ENCODE peak calls at places on chromosomes 11 and 22, in seven cellular contexts. K, A, J, B, X, I and Q are unnamed samples.

GRCh38 chr11:72014761-72015320 is 16.1 kb downstream of the IL18BP start:
- DNase-seq in I (no peak), X (no peak), J (peak; percentile 34), B (no peak), K (no peak), A (no peak), Q (no peak)

GRCh38 chr22:41966607-41967240 is 2.5 kb upstream of the SEPTIN3 start:
- DNase-seq in A (peak; percentile 40), I (peak; percentile 48), K (no peak), X (peak; percentile 63), J (peak; percentile 98), B (peak; percentile 93), Q (peak; percentile 74)

GRCh38 chr22:32544953-32545558 is 70.4 kb downstream of the FBXO7 start:
- DNase-seq in B (peak; percentile 49), K (no peak), I (no peak), A (no peak), X (no peak), J (peak; percentile 71), Q (no peak)

GRCh38 chr22:19597399-19597735 is 73.2 kb upstream of the CLDN5 start:
- DNase-seq in K (no peak), J (no peak), B (no peak), A (no peak), I (no peak), X (no peak), Q (peak; percentile 24)

GRCh38 chr11:104339383-104339831 is 175.5 kb upstream of the PDGFD start:
- DNase-seq in J (no peak), X (no peak), I (no peak), B (no peak), K (no peak), A (no peak), Q (no peak)

GRCh38 chr11:94521684-94522083 is 9.4 kb downstream of the C11orf97 start:
- DNase-seq in I (no peak), A (no peak), J (no peak), B (peak; percentile 33), K (no peak), X (no peak), Q (peak; percentile 26)

GRCh38 chr11:27013741-27014415 is 20.0 kb downstream of the FIBIN start:
- DNase-seq in J (no peak), A (no peak), B (peak; percentile 33), K (no peak), X (no peak), I (no peak), Q (no peak)

GRCh38 chr11:407651-408080 is 7.1 kb downstream of the SIGIRR start:
- DNase-seq in I (no peak), B (no peak), A (no peak), K (no peak), X (no peak), J (no peak), Q (no peak)

GRCh38 chr11:96543177-96543576 is 153.4 kb downstream of the JRKL start:
- DNase-seq in B (no peak), J (no peak), K (no peak), I (no peak), X (no peak), A (no peak), Q (no peak)

GRCh38 chr22:50530280-50530856 is 556 bp upstream of the TYMP start:
- DNase-seq in J (peak; percentile 94), A (peak; percentile 48), I (peak; percentile 88), B (peak; percentile 87), X (peak; percentile 74), K (no peak), Q (peak; percentile 84)

GRCh38 chr22:48444320-48445112 is 1383.2 kb downstream of the BRD1 start:
- DNase-seq in B (no peak), X (peak; percentile 43), A (no peak), J (no peak), I (no peak), K (no peak), Q (no peak)

GRCh38 chr11:86592659-86593451 is 79.6 kb downstream of the ME3 start:
- DNase-seq in A (no peak), B (peak; percentile 97), J (no peak), X (peak; percentile 68), K (no peak), I (peak; percentile 75), Q (peak; percentile 61)

GRCh38 chr11:15117751-15118150 is 3.0 kb downstream of the INSC start:
- DNase-seq in X (no peak), K (peak; percentile 54), J (peak; percentile 71), B (no peak), I (no peak), A (no peak), Q (no peak)

GRCh38 chr11:20443596-20443995 is 56.1 kb downstream of the PRMT3 start:
- DNase-seq in B (peak; percentile 29), X (no peak), K (no peak), J (peak; percentile 1), I (no peak), A (no peak), Q (no peak)

GRCh38 chr11:66069715-66070603 is at the start of gene PACS1:
- DNase-seq in J (peak; percentile 99), I (peak; percentile 76), B (peak; percentile 92), A (peak; percentile 73), K (peak; percentile 53), X (peak; percentile 90), Q (peak; percentile 95)

GRCh38 chr11:93622043-93622442 is 39.4 kb upstream of the CEP295 start:
- DNase-seq in I (no peak), X (no peak), B (no peak), J (no peak), K (no peak), A (no peak), Q (no peak)

GRCh38 chr11:78666675-78667129 is 92.0 kb upstream of the NARS2 start:
- DNase-seq in J (peak; percentile 85), B (peak; percentile 70), K (no peak), A (no peak), I (no peak), X (no peak), Q (no peak)

GRCh38 chr11:11163256-11163655 is 189.8 kb downstream of the CSNK2A3 start:
- DNase-seq in X (no peak), I (no peak), J (peak; percentile 51), B (peak; percentile 42), K (no peak), A (no peak), Q (no peak)

GRCh38 chr11:1559103-1559951 is 12.7 kb downstream of the DUSP8 start:
- DNase-seq in K (no peak), J (peak; percentile 100), I (peak; percentile 95), X (no peak), B (peak; percentile 81), A (peak; percentile 75), Q (peak; percentile 38)

GRCh38 chr11:19234428-19234827 is 6.3 kb downstream of the E2F8 start:
- DNase-seq in B (no peak), X (no peak), J (no peak), K (no peak), I (no peak), A (no peak), Q (no peak)

DNA sequence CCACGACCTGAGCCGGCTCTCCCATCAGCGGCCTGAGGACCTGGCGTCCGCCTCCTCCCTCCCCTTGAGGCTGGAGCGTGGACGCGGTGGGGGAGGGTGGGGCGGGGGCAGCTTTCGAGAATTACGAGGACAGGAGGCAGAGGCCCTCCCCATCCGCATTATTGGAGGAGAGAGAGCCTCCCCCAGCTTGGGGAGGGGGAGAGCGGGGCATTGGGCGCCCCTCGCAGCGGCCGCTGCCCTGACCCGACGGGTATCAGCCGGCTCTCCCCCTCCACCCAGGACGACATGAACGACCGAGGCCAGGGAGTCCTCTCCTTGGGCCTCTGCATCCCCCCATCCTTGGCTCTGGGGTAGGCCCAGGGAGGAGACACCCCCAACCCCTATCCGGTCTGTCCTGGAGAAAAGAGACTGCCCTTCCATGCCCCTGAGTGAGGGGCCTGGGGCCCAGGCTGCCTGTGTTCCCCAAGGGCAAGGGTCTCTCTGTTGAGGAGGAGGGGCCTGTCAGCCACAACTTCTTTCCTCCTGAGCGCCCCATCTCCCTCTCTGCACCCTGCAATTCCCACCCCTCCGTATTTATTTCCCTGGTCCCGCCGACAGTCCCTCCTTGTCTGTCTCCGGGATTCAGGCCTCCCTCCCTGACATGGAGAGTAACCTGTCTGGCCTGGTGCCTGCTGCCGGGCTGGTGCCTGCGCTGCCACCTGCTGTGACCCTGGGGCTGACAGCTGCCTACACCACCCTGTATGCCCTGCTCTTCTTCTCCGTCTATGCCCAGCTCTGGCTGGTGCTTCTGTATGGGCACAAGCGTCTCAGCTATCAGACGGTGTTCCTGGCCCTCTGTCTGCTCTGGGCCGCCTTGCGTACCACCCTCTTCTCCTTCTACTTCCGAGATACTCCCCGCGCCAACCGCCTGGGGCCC is 495 bp downstream of the GPR137 start:
- DNase-seq in B (no peak), I (peak; percentile 46), A (no peak), X (no peak), K (no peak), J (peak; percentile 73), Q (no peak)
- TF ChIP-seq CTCF in B (no peak), I (no peak), A (no peak), X (peak; percentile 19), K (no peak), J (no peak), Q (peak; percentile 45)

GRCh38 chr22:40193429-40194421 is 16.0 kb downstream of the TNRC6B start:
- DNase-seq in B (peak; percentile 57), A (peak; percentile 36), X (no peak), K (no peak), I (no peak), J (peak; percentile 68), Q (no peak)
- TF ChIP-seq CTCF in B (peak; percentile 27), A (no peak), X (no peak), K (peak; percentile 56), I (no peak), J (peak; percentile 51), Q (peak; percentile 33)

GRCh38 chr22:46917702-46918101 is 155.3 kb downstream of the TBC1D22A start:
- DNase-seq in A (no peak), I (no peak), B (no peak), J (no peak), K (no peak), X (no peak), Q (no peak)

GRCh38 chr22:46918197-46918596 is 155.7 kb downstream of the TBC1D22A start:
- DNase-seq in B (no peak), J (no peak), I (no peak), K (no peak), A (no peak), X (no peak), Q (no peak)

GRCh38 chr22:46923394-46923793 is 160.9 kb downstream of the TBC1D22A start:
- DNase-seq in B (no peak), J (no peak), I (no peak), A (no peak), X (no peak), K (no peak), Q (no peak)

GRCh38 chr22:46916886-46917625 is 154.6 kb downstream of the TBC1D22A start:
- DNase-seq in J (no peak), X (no peak), I (no peak), A (no peak), K (no peak), B (no peak), Q (no peak)

GRCh38 chr22:46922037-46922436 is 159.6 kb downstream of the TBC1D22A start:
- DNase-seq in K (no peak), X (no peak), B (no peak), I (no peak), J (no peak), A (no peak), Q (no peak)
- TF ChIP-seq CTCF in K (no peak), X (no peak), B (no peak), I (no peak), J (no peak), A (no peak), Q (no peak)

DNA sequence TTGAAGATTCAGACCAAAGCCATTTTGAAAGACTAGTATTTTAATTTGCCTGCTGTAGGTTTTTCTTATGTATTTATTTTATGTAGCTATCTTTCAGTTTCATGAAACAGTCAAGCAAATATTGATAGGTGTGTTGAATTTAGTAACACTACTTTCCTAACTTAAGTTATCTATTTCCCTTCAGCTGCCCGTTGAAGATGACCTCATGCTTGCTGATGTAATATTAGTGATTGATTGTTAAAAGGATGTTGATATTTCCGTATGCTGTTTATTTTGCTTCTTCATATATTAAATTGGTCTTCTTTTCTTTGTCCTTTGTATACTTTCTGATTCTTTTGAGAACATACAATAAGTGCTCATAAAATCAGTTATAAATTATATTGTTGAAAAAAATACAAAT is 86.8 kb upstream of the CHORDC1 start:
- DNase-seq in X (no peak), K (no peak), B (no peak), J (no peak), I (no peak), A (no peak), Q (no peak)
- TF ChIP-seq CTCF in X (no peak), K (no peak), B (no peak), J (no peak), I (no peak), A (no peak), Q (no peak)